ENCODE peak calls at places on chromosome 22, in six cellular contexts. One of them, this sample, is unnamed.
A peak's percentile ranks its signal among the peaks of the same experiment; 100 is the strongest.

GRCh38 chr22:44736581-44737413 is 15.6 kb upstream of the ARHGAP8 start:
- DNase-seq in K562: no peak
- DNase-seq in PC-9: peak; percentile 11
- DNase-seq in neural progenitor cell: no peak
- DNase-seq in mesendoderm: no peak
- DNase-seq in left ventricle myocardium inferior: no peak
- DNase-seq in this sample: no peak

GRCh38 chr22:19179472-19180048 is 1.0 kb upstream of the SLC25A1 start:
- DNase-seq in K562: peak; percentile 99
- DNase-seq in PC-9: peak; percentile 76
- DNase-seq in neural progenitor cell: peak; percentile 90
- DNase-seq in mesendoderm: peak; percentile 90
- DNase-seq in left ventricle myocardium inferior: peak; percentile 73
- DNase-seq in this sample: peak; percentile 52

GRCh38 chr22:22877523-22878210 is 9.9 kb upstream of the IGLL5 start:
- DNase-seq in K562: peak; percentile 98
- DNase-seq in PC-9: no peak
- DNase-seq in neural progenitor cell: peak; percentile 87
- DNase-seq in mesendoderm: peak; percentile 81
- DNase-seq in left ventricle myocardium inferior: peak; percentile 50
- DNase-seq in this sample: no peak

GRCh38 chr22:45208993-45209838 is 31.5 kb downstream of the KIAA0930 start:
- DNase-seq in K562: peak; percentile 38
- DNase-seq in PC-9: no peak
- DNase-seq in neural progenitor cell: peak; percentile 85
- DNase-seq in mesendoderm: peak; percentile 54
- DNase-seq in left ventricle myocardium inferior: no peak
- DNase-seq in this sample: peak; percentile 42

GRCh38 chr22:44351685-44352377 is 39.1 kb upstream of the SHISAL1 start:
- DNase-seq in K562: no peak
- DNase-seq in PC-9: peak; percentile 93
- DNase-seq in neural progenitor cell: peak; percentile 48
- DNase-seq in mesendoderm: peak; percentile 94
- DNase-seq in left ventricle myocardium inferior: no peak
- DNase-seq in this sample: peak; percentile 88

GRCh38 chr22:41401781-41402648 is 20.3 kb downstream of the TEF start:
- DNase-seq in K562: no peak
- DNase-seq in PC-9: peak; percentile 85
- DNase-seq in neural progenitor cell: peak; percentile 37
- DNase-seq in mesendoderm: no peak
- DNase-seq in left ventricle myocardium inferior: peak; percentile 81
- DNase-seq in this sample: peak; percentile 33

GRCh38 chr22:38413085-38414008 is 41.7 kb downstream of the KCNJ4 start:
- DNase-seq in K562: no peak
- DNase-seq in PC-9: peak; percentile 20
- DNase-seq in neural progenitor cell: no peak
- DNase-seq in mesendoderm: no peak
- DNase-seq in left ventricle myocardium inferior: peak; percentile 53
- DNase-seq in this sample: no peak

GRCh38 chr22:24467340-24467739 is 27.8 kb upstream of the UPB1 start:
- DNase-seq in K562: no peak
- DNase-seq in PC-9: no peak
- DNase-seq in neural progenitor cell: no peak
- DNase-seq in mesendoderm: no peak
- DNase-seq in left ventricle myocardium inferior: no peak
- DNase-seq in this sample: no peak

GRCh38 chr22:26395926-26396325 is 33.1 kb upstream of the ASPHD2 start:
- DNase-seq in K562: no peak
- DNase-seq in PC-9: no peak
- DNase-seq in neural progenitor cell: peak; percentile 45
- DNase-seq in mesendoderm: no peak
- DNase-seq in left ventricle myocardium inferior: no peak
- DNase-seq in this sample: no peak

GRCh38 chr22:18104566-18104965 is 6.0 kb upstream of the TUBA8 start:
- DNase-seq in K562: no peak
- DNase-seq in PC-9: no peak
- DNase-seq in neural progenitor cell: no peak
- DNase-seq in mesendoderm: no peak
- DNase-seq in left ventricle myocardium inferior: no peak
- DNase-seq in this sample: no peak
- H3K4me1 ChIP-seq in K562: no peaks in the 10 kb centered on the region
- H3K4me1 ChIP-seq in PC-9: no peaks in the 10 kb centered on the region
- H3K4me1 ChIP-seq in neural progenitor cell: no peaks in the 10 kb centered on the region
- H3K4me1 ChIP-seq in mesendoderm: no peaks in the 10 kb centered on the region
- H3K4me1 ChIP-seq in left ventricle myocardium inferior: peaks cover 1% of the 10 kb centered on the region
- H3K4me1 ChIP-seq in this sample: no peaks in the 10 kb centered on the region

DNA sequence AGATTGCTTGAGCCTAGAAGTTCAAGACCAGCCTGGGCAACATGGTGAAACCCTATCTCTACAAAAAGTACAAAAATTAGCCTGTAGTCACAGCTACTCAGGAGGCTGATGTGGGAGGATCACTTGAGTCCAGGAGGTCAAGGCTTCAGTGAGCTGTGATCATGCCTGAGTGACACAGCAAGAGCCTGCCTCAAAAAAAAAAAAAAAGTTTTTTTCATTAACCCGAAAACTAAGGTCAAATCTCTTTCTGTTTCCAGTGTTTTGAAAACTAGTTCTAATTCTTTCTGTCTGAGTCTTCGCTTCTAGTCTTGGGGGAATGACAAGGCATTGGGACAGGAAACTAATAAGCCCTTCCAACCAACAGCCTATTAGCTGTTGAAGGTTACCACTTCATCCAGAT is 57.6 kb downstream of the LIF start:
- DNase-seq in K562: no peak
- DNase-seq in PC-9: no peak
- DNase-seq in neural progenitor cell: no peak
- DNase-seq in mesendoderm: no peak
- DNase-seq in left ventricle myocardium inferior: no peak
- DNase-seq in this sample: no peak
- H3K4me1 ChIP-seq in K562: no peaks in the 10 kb centered on the region
- H3K4me1 ChIP-seq in PC-9: peaks cover 27% of the 10 kb centered on the region
- H3K4me1 ChIP-seq in neural progenitor cell: no peaks in the 10 kb centered on the region
- H3K4me1 ChIP-seq in mesendoderm: no peaks in the 10 kb centered on the region
- H3K4me1 ChIP-seq in left ventricle myocardium inferior: peaks cover 6% of the 10 kb centered on the region
- H3K4me1 ChIP-seq in this sample: no peaks in the 10 kb centered on the region

GRCh38 chr22:40206561-40206960 is 28.8 kb downstream of the TNRC6B start:
- DNase-seq in K562: no peak
- DNase-seq in PC-9: no peak
- DNase-seq in neural progenitor cell: no peak
- DNase-seq in mesendoderm: no peak
- DNase-seq in left ventricle myocardium inferior: no peak
- DNase-seq in this sample: no peak
- H3K4me1 ChIP-seq in K562: peaks cover 20% of the 10 kb centered on the region
- H3K4me1 ChIP-seq in PC-9: no peaks in the 10 kb centered on the region
- H3K4me1 ChIP-seq in neural progenitor cell: peaks cover 18% of the 10 kb centered on the region
- H3K4me1 ChIP-seq in mesendoderm: peaks cover 11% of the 10 kb centered on the region
- H3K4me1 ChIP-seq in left ventricle myocardium inferior: peaks cover 78% of the 10 kb centered on the region
- H3K4me1 ChIP-seq in this sample: no peaks in the 10 kb centered on the region

GRCh38 chr22:50184541-50185383 is 951 bp upstream of the TRABD start:
- DNase-seq in K562: no peak
- DNase-seq in PC-9: no peak
- DNase-seq in neural progenitor cell: peak; percentile 41
- DNase-seq in mesendoderm: no peak
- DNase-seq in left ventricle myocardium inferior: no peak
- DNase-seq in this sample: no peak

GRCh38 chr22:50186181-50186731 is 543 bp downstream of the TRABD start:
- DNase-seq in K562: no peak
- DNase-seq in PC-9: no peak
- DNase-seq in neural progenitor cell: peak; percentile 61
- DNase-seq in mesendoderm: no peak
- DNase-seq in left ventricle myocardium inferior: no peak
- DNase-seq in this sample: no peak

GRCh38 chr22:50188356-50188755 is 2.6 kb downstream of the TRABD start:
- DNase-seq in K562: no peak
- DNase-seq in PC-9: no peak
- DNase-seq in neural progenitor cell: no peak
- DNase-seq in mesendoderm: no peak
- DNase-seq in left ventricle myocardium inferior: no peak
- DNase-seq in this sample: no peak

GRCh38 chr22:50185384-50186087 is at the start of gene TRABD:
- DNase-seq in K562: peak; percentile 90
- DNase-seq in PC-9: peak; percentile 71
- DNase-seq in neural progenitor cell: peak; percentile 96
- DNase-seq in mesendoderm: peak; percentile 93
- DNase-seq in left ventricle myocardium inferior: peak; percentile 90
- DNase-seq in this sample: peak; percentile 54

GRCh38 chr22:50186789-50187523 is 1.2 kb downstream of the TRABD start:
- DNase-seq in K562: peak; percentile 44
- DNase-seq in PC-9: peak; percentile 48
- DNase-seq in neural progenitor cell: peak; percentile 51
- DNase-seq in mesendoderm: no peak
- DNase-seq in left ventricle myocardium inferior: no peak
- DNase-seq in this sample: no peak
- H3K4me1 ChIP-seq in K562: peaks cover 20% of the 10 kb centered on the region
- H3K4me1 ChIP-seq in PC-9: peaks cover 47% of the 10 kb centered on the region
- H3K4me1 ChIP-seq in neural progenitor cell: peaks cover 14% of the 10 kb centered on the region
- H3K4me1 ChIP-seq in mesendoderm: peaks cover 2% of the 10 kb centered on the region
- H3K4me1 ChIP-seq in left ventricle myocardium inferior: peaks cover 80% of the 10 kb centered on the region
- H3K4me1 ChIP-seq in this sample: peaks cover 10% of the 10 kb centered on the region

GRCh38 chr22:32818446-32819115 is 17.1 kb downstream of the TIMP3 start:
- DNase-seq in K562: no peak
- DNase-seq in PC-9: no peak
- DNase-seq in neural progenitor cell: no peak
- DNase-seq in mesendoderm: peak; percentile 75
- DNase-seq in left ventricle myocardium inferior: no peak
- DNase-seq in this sample: no peak
- H3K4me1 ChIP-seq in K562: no peaks in the 10 kb centered on the region
- H3K4me1 ChIP-seq in PC-9: peaks cover 19% of the 10 kb centered on the region
- H3K4me1 ChIP-seq in neural progenitor cell: peaks cover 7% of the 10 kb centered on the region
- H3K4me1 ChIP-seq in mesendoderm: peaks cover 10% of the 10 kb centered on the region
- H3K4me1 ChIP-seq in left ventricle myocardium inferior: peaks cover 98% of the 10 kb centered on the region
- H3K4me1 ChIP-seq in this sample: peaks cover 25% of the 10 kb centered on the region

GRCh38 chr22:47687364-47687655 is 924.9 kb downstream of the TBC1D22A start:
- DNase-seq in K562: no peak
- DNase-seq in PC-9: no peak
- DNase-seq in neural progenitor cell: no peak
- DNase-seq in mesendoderm: no peak
- DNase-seq in left ventricle myocardium inferior: no peak
- DNase-seq in this sample: no peak
- H3K4me1 ChIP-seq in K562: no peaks in the 10 kb centered on the region
- H3K4me1 ChIP-seq in PC-9: no peaks in the 10 kb centered on the region
- H3K4me1 ChIP-seq in neural progenitor cell: peaks cover 6% of the 10 kb centered on the region
- H3K4me1 ChIP-seq in mesendoderm: peaks cover 3% of the 10 kb centered on the region
- H3K4me1 ChIP-seq in left ventricle myocardium inferior: no peaks in the 10 kb centered on the region
- H3K4me1 ChIP-seq in this sample: no peaks in the 10 kb centered on the region

DNA sequence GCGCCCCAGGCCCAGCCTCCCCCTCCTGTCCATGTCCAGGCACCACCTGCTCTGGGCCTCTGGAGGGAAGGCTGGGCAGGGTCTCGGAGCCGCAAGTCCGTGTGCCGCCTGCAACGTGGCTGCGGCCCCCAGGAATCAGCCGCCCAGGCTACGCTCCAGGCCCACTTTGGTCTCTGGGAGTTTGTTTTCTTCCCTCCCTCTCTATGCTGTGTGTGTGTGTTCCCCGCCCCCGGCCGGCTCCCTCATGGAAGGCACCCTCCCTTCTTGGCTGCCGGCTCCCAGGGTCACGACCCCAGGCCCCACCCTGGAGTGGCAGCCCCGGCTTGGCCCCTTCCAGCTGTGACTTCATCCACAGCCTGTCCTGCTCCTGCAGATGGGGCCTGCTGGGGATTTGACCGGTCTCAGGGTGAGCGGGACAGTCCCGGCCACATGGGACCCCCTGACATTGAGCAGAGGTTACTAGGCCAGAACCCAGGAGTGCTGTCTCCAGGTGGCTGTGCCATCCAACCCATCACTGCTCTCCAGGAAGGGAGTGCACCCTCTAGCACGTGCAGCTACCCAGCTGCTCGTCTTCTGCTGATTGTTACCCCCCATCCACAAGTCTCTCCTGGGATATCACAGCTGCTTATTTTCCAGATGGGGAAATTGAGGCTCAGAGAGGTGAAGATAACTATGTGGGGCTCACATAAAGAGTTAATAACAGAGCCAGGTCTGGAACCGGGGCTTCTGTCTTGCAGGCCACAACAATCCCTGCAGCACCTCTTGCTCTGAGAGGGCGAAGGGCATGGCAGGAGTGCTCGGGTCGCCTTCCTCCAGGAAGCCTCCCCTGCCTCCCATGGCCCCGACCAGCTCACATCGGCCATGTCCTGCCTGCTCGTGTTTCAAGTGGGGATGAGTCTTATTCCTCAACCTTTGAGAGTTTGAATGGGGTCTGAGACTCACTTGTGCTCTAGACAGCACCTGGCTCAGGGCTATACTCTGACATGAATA is 2.8 kb upstream of the LIF start:
- DNase-seq in K562: peak; percentile 50
- DNase-seq in PC-9: no peak
- DNase-seq in neural progenitor cell: no peak
- DNase-seq in mesendoderm: no peak
- DNase-seq in left ventricle myocardium inferior: peak; percentile 74
- DNase-seq in this sample: no peak
- H3K4me1 ChIP-seq in K562: no peaks in the 10 kb centered on the region
- H3K4me1 ChIP-seq in PC-9: peaks cover 58% of the 10 kb centered on the region
- H3K4me1 ChIP-seq in neural progenitor cell: peaks cover 14% of the 10 kb centered on the region
- H3K4me1 ChIP-seq in mesendoderm: no peaks in the 10 kb centered on the region
- H3K4me1 ChIP-seq in left ventricle myocardium inferior: peaks cover 44% of the 10 kb centered on the region
- H3K4me1 ChIP-seq in this sample: peaks cover 28% of the 10 kb centered on the region

GRCh38 chr22:43238526-43239006 is 51.6 kb upstream of the TTLL12 start:
- DNase-seq in K562: no peak
- DNase-seq in PC-9: no peak
- DNase-seq in neural progenitor cell: no peak
- DNase-seq in mesendoderm: no peak
- DNase-seq in left ventricle myocardium inferior: peak; percentile 28
- DNase-seq in this sample: no peak
- H3K4me1 ChIP-seq in K562: no peaks in the 10 kb centered on the region
- H3K4me1 ChIP-seq in PC-9: no peaks in the 10 kb centered on the region
- H3K4me1 ChIP-seq in neural progenitor cell: no peaks in the 10 kb centered on the region
- H3K4me1 ChIP-seq in mesendoderm: no peaks in the 10 kb centered on the region
- H3K4me1 ChIP-seq in left ventricle myocardium inferior: peaks cover 50% of the 10 kb centered on the region
- H3K4me1 ChIP-seq in this sample: no peaks in the 10 kb centered on the region

This sample was measured in foreskin keratinocyte.